ENCODE peak calls at places on chromosomes 7 and 10, in four cellular contexts. F is thyroid gland, Z is K562, S is tibial artery. D is an unnamed sample.

GRCh38 chr10:90602815-90603600 is 254.8 kb downstream of the HTR7 start:
- DNase-seq in S (no peak), Z (no peak), F (no peak), D (no peak)

GRCh38 chr7:149109969-149110368 is 16.2 kb downstream of the ZNF425 start:
- DNase-seq in S (no peak), F (no peak), Z (no peak), D (no peak)

GRCh38 chr10:34489973-34490372 is 325.1 kb downstream of the PARD3 start:
- DNase-seq in Z (no peak), F (no peak), S (no peak), D (no peak)

GRCh38 chr10:110977662-110978061 is 58.3 kb downstream of the SHOC2 start:
- DNase-seq in Z (no peak), F (no peak), S (no peak), D (no peak)

GRCh38 chr10:122462533-122463465 is 1.4 kb downstream of the HTRA1 start:
- DNase-seq in Z (no peak), F (peak; percentile 39), S (peak; percentile 79), D (no peak)

GRCh38 chr7:140696679-140697446 is at the start of gene NDUFB2:
- DNase-seq in S (peak; percentile 68), F (peak; percentile 80), Z (peak; percentile 91), D (peak; percentile 70)

GRCh38 chr7:332646-333398 is 42.9 kb downstream of the FOXL3 start:
- DNase-seq in F (peak; percentile 81), S (no peak), Z (peak; percentile 88), D (no peak)

GRCh38 chr7:130463553-130464434 is 23.0 kb upstream of the CEP41 start:
- DNase-seq in Z (no peak), F (no peak), S (no peak), D (no peak)

GRCh38 chr7:95608344-95609173 is 12.2 kb upstream of the PDK4 start:
- DNase-seq in S (peak; percentile 96), F (peak; percentile 94), Z (no peak), D (peak; percentile 97)

GRCh38 chr10:48605264-48605615 is 367 bp upstream of the ARHGAP22 start:
- DNase-seq in Z (no peak), F (no peak), S (no peak), D (no peak)

GRCh38 chr10:93629636-93630291 is 17.4 kb downstream of the PDE6C start:
- DNase-seq in F (no peak), Z (no peak), S (no peak), D (no peak)

GRCh38 chr10:62637249-62638061 is 167.1 kb upstream of the ADO start:
- DNase-seq in F (no peak), S (no peak), Z (no peak), D (no peak)

GRCh38 chr10:124636271-124636993 is 107.7 kb downstream of the FAM53B start:
- DNase-seq in F (no peak), Z (no peak), S (no peak), D (no peak)

GRCh38 chr10:4588824-4589223 is 237.2 kb upstream of the AKR1E2 start:
- DNase-seq in S (no peak), Z (no peak), F (no peak), D (no peak)

GRCh38 chr7:14858866-14859265 is 43.7 kb downstream of the DGKB start:
- DNase-seq in F (no peak), S (no peak), Z (no peak), D (no peak)

GRCh38 chr10:121804460-121804859 is 123.4 kb downstream of the ATE1 start:
- DNase-seq in Z (no peak), F (no peak), S (no peak), D (no peak)

GRCh38 chr10:110323503-110323902 is 18.8 kb upstream of the SMNDC1 start:
- DNase-seq in Z (no peak), F (no peak), S (no peak), D (no peak)

GRCh38 chr10:101060951-101061813 is 607 bp upstream of the KAZALD1 start:
- DNase-seq in Z (peak; percentile 92), S (peak; percentile 92), F (peak; percentile 97), D (no peak)

GRCh38 chr7:78226059-78226658 is 427.6 kb downstream of the PHTF2 start:
- DNase-seq in Z (peak; percentile 68), F (peak; percentile 48), S (no peak), D (peak; percentile 8)

GRCh38 chr7:145831616-145832206 is 284.9 kb upstream of the CNTNAP2 start:
- DNase-seq in Z (no peak), F (no peak), S (no peak), D (no peak)

GRCh38 chr7:124764847-124765400 is 668 bp downstream of the GPR37 start:
- DNase-seq in Z (no peak), S (no peak), F (peak; percentile 21), D (no peak)

GRCh38 chr10:62844280-62845011 is 28.3 kb upstream of the EGR2 start:
- DNase-seq in Z (no peak), S (no peak), F (no peak), D (no peak)

GRCh38 chr7:129434846-129435318 is 650 bp downstream of the STRIP2 start:
- DNase-seq in S (no peak), Z (peak; percentile 65), F (peak; percentile 2), D (no peak)

GRCh38 chr10:79342811-79343541 is 4.3 kb upstream of the PPIF start:
- DNase-seq in F (no peak), S (no peak), Z (peak; percentile 64), D (no peak)

GRCh38 chr7:80826520-80827237 is 92.2 kb downstream of the SEMA3C start:
- DNase-seq in S (no peak), F (no peak), Z (no peak), D (no peak)

GRCh38 chr10:74827045-74827441 is 643 bp downstream of the KAT6B start:
- DNase-seq in F (no peak), S (no peak), Z (no peak), D (no peak)
- H3K4me1 ChIP-seq in F (peaks cover 30% of the 10 kb centered on the region), S (peaks cover 39% of the 10 kb centered on the region), Z (peaks cover 31% of the 10 kb centered on the region), D (peaks cover 35% of the 10 kb centered on the region)

GRCh38 chr10:3468919-3469638 is 296.5 kb upstream of the PITRM1 start:
- DNase-seq in F (no peak), Z (no peak), S (peak; percentile 62), D (no peak)

GRCh38 chr10:3464760-3465405 is 292.3 kb upstream of the PITRM1 start:
- DNase-seq in Z (no peak), F (no peak), S (no peak), D (no peak)

GRCh38 chr10:3465406-3465891 is 292.9 kb upstream of the PITRM1 start:
- DNase-seq in Z (no peak), S (no peak), F (no peak), D (no peak)

GRCh38 chr10:3469639-3470020 is 297.0 kb upstream of the PITRM1 start:
- DNase-seq in Z (no peak), S (no peak), F (no peak), D (no peak)

GRCh38 chr10:3467052-3467906 is 294.7 kb upstream of the PITRM1 start:
- DNase-seq in F (peak; percentile 49), Z (no peak), S (peak; percentile 85), D (peak; percentile 95)
- H3K4me1 ChIP-seq in F (peaks cover 17% of the 10 kb centered on the region), Z (no peaks in the 10 kb centered on the region), S (peaks cover 40% of the 10 kb centered on the region), D (peaks cover 49% of the 10 kb centered on the region)

GRCh38 chr10:5684318-5684970 is at the start of gene TASOR2:
- DNase-seq in S (peak; percentile 94), Z (peak; percentile 90), F (peak; percentile 99), D (peak; percentile 84)
- H3K4me1 ChIP-seq in S (peaks cover 25% of the 10 kb centered on the region), Z (peaks cover 18% of the 10 kb centered on the region), F (peaks cover 4% of the 10 kb centered on the region), D (peaks cover 9% of the 10 kb centered on the region)

DNA sequence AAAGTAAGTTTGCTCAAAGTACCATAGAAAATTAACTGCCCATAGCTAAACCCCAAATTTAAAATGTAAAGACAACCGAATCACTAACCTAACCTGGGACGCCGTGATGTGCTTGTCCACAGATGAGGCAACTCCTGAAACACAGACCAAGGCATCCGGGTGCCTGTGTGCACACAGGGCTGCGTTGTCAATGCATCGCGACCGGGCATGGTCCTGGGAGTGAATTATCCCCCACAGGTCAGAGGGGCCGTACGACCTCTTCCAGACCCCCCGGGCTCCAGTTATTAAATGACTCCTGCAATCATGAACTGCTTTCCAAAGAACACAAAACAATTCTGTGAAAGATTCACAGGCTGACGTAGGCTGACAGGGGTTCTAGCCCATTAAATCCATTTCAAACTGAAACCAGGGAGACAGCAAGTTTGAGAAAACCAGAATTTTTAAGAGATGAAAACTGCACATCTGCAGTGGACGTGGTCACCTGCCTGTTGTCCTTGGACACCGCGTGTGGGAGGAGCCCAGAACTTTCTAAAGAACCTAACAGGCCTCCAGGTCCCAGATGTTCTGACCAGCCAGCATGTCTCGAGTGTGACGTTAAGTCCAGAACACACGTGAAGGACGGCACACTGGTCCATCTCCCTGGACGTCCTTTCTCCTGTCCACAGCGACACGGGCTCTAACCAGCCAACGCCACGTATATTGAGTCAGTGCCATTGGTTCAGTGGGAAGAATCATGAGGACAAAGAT is 297.8 kb downstream of the DNAJB6 start:
- DNase-seq in S (no peak), Z (no peak), F (no peak), D (no peak)
- H3K4me1 ChIP-seq in S (no peaks in the 10 kb centered on the region), Z (no peaks in the 10 kb centered on the region), F (no peaks in the 10 kb centered on the region), D (no peaks in the 10 kb centered on the region)

DNA sequence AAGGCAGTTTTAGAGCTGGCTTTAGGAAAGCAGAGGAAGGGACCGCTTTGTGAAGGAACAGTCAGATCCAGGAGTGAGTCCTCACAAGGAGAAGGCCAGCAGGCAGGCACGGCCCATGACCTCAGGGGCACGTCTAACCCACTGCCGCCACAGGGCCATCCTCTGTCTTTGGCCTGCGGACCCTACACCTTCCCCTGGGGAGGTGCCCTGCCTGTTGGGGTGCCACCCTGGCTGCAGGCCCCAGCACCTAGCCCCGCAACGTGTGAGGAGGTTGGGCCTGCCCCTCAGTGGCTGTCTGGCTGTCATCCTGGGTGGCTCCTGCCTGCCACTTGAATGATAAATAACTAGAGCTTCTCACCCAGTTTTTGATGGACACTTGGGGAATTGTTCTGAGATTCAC is 31.0 kb upstream of the TRIM8 start:
- DNase-seq in F (no peak), Z (no peak), S (no peak), D (no peak)
- H3K4me1 ChIP-seq in F (peaks cover 31% of the 10 kb centered on the region), Z (peaks cover 21% of the 10 kb centered on the region), S (peaks cover 20% of the 10 kb centered on the region), D (no peaks in the 10 kb centered on the region)

GRCh38 chr7:44972562-44972961 is 6.3 kb downstream of the MYO1G start:
- DNase-seq in F (no peak), S (no peak), Z (no peak), D (no peak)

GRCh38 chr7:44974549-44974948 is 4.3 kb downstream of the MYO1G start:
- DNase-seq in S (no peak), Z (no peak), F (no peak), D (no peak)

GRCh38 chr7:44971991-44972441 is 6.8 kb downstream of the MYO1G start:
- DNase-seq in Z (no peak), S (no peak), F (no peak), D (no peak)

GRCh38 chr7:44975331-44976039 is 3.3 kb downstream of the MYO1G start:
- DNase-seq in S (no peak), Z (no peak), F (peak; percentile 84), D (no peak)

DNA sequence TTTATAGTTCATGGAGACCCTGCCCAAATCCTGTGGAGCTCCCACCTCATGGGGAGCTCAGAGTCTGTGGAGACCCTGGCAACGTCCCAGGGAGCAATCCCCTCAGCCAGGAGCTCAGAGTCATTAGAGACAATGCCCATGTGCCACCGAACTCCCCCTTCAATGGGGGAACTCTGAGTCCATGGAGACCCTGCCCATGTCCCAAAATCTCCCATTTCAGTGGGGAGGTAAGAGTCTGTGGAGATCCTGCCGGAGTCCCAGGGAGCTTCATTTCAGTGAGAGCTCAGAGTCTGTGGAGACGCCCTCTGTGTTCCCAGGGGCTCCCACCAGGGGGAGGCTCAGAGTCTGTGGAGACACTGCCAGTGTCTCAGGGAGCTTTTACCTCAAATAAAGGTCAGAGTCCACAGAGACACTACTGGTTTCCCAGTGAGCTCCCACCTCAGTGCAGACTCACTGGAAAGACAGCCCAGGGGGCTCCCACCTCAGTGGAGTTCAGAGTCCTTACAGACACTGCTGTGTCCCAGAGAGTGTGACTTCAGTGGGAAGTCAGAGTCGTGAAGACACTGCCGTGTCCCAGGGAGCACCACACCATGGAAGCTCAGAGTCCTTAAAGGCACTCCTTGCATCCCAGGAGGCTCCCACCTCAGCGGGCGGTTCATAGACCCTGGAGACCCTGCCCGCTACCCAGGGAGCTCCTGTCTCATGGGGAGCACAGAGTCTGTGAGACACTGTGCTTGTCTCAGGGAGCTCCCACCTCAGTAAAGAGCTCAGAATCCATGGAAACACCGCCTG is 5.0 kb downstream of the MYO1G start:
- DNase-seq in S (no peak), F (peak; percentile 35), Z (peak; percentile 65), D (no peak)
- H3K4me1 ChIP-seq in S (no peaks in the 10 kb centered on the region), F (peaks cover 56% of the 10 kb centered on the region), Z (peaks cover 55% of the 10 kb centered on the region), D (no peaks in the 10 kb centered on the region)